ENCODE peak calls at places on chromosomes 12 and 14, in eight cellular contexts. C, G, D, X, F, Y, U and S are unnamed samples. For H3K4me1, the result is how much of the 10 kb centered on the place peaks cover.

GRCh38 chr12:30753761-30754382 is 879 bp downstream of the CAPRIN2 start:
- DNase-seq in Y (no peak), F (peak), D (no peak), C (no peak), U (no peak), X (no peak), G (no peak), S (no peak)

GRCh38 chr14:36390718-36391117 is 70.3 kb upstream of the MBIP start:
- DNase-seq in X (no peak), G (no peak), U (no peak), F (no peak), C (no peak), Y (no peak), D (no peak), S (no peak)

GRCh38 chr12:124745468-124745890 is 118.2 kb downstream of the SCARB1 start:
- DNase-seq in X (no peak), C (no peak), G (no peak), D (no peak), Y (no peak), F (no peak), U (no peak), S (no peak)

GRCh38 chr12:106982229-106982628 is 4.7 kb downstream of the MTERF2 start:
- DNase-seq in X (no peak), U (no peak), D (no peak), C (no peak), F (no peak), G (no peak), Y (no peak), S (no peak)

GRCh38 chr12:3263282-3263681 is 186.1 kb downstream of the TSPAN9 start:
- DNase-seq in G (no peak), U (no peak), F (no peak), C (no peak), Y (no peak), D (no peak), X (no peak), S (no peak)

GRCh38 chr12:44780221-44780770 is 95.8 kb downstream of the NELL2 start:
- DNase-seq in X (no peak), Y (no peak), G (no peak), C (no peak), U (no peak), D (no peak), F (no peak), S (no peak)

GRCh38 chr12:47022296-47022695 is 57.1 kb upstream of the PCED1B start:
- DNase-seq in F (peak), C (no peak), D (no peak), X (no peak), G (no peak), U (no peak), Y (no peak), S (no peak)

GRCh38 chr12:211639-212382 is 2.1 kb downstream of the SLC6A12 start:
- DNase-seq in U (no peak), G (no peak), F (no peak), D (no peak), X (no peak), Y (no peak), C (no peak), S (no peak)

GRCh38 chr14:70192915-70193314 is 4.2 kb upstream of the SLC8A3 start:
- DNase-seq in F (no peak), C (no peak), X (peak), Y (no peak), U (no peak), G (no peak), D (no peak), S (no peak)

GRCh38 chr14:24674204-24674970 is 40.4 kb upstream of the GZMB start:
- DNase-seq in C (no peak), Y (no peak), X (no peak), F (no peak), D (no peak), U (no peak), G (no peak), S (no peak)

GRCh38 chr12:32566663-32567634 is 112.2 kb upstream of the DNM1L start:
- DNase-seq in D (no peak), C (no peak), F (peak), G (no peak), Y (no peak), U (no peak), X (no peak), S (peak)

GRCh38 chr12:2054091-2055018 is 1.6 kb downstream of the CACNA1C start:
- DNase-seq in G (no peak), D (no peak), F (no peak), X (no peak), U (no peak), Y (no peak), C (no peak), S (peak)

GRCh38 chr12:65263777-65264176 is 14.7 kb upstream of the MSRB3 start:
- DNase-seq in C (no peak), Y (no peak), D (no peak), U (no peak), X (no peak), F (no peak), G (no peak), S (no peak)

GRCh38 chr14:61526405-61527312 is 168.7 kb upstream of the HIF1A start:
- DNase-seq in Y (peak), F (no peak), G (peak), X (no peak), D (peak), C (no peak), U (no peak), S (no peak)

GRCh38 chr12:105228494-105228893 is 7.5 kb downstream of the APPL2 start:
- DNase-seq in X (no peak), F (peak), G (no peak), U (no peak), Y (no peak), D (no peak), C (no peak), S (no peak)

DNA sequence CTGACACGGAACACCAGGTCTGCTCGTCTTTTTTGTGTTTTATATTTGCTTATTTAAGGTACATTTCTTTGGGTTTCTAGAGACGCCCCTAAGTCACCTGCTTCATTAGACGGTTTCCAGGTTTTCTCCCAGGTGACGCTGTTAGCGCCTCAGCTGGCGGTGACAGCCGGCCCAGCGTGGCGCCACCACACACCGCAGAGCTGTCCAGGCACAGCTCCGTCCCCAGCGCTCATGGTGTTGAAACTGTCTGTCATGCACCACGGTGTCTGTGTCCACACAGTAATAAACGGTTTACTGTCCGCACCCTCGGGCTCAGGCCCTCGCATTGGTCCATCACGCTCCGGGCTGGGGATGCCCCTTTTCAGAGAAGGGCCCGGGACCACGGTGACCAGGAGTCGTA is 15.5 kb downstream of the DEGS2 start:
- DNase-seq in D (no peak), G (no peak), Y (no peak), F (no peak), X (no peak), C (no peak), U (no peak), S (no peak)
- H3K4me1 ChIP-seq in D (under half), G (under half), Y (under half), F (under half), X (under half), C (half or more), U (under half), S (under half)

GRCh38 chr14:23217621-23218020 is 20.1 kb upstream of the RNF212B start:
- DNase-seq in D (no peak), C (no peak), U (no peak), F (no peak), Y (no peak), X (no peak), G (no peak), S (no peak)
- H3K4me1 ChIP-seq in D (under half), C (under half), U (under half), F (under half), Y (under half), X (under half), G (under half), S (under half)

GRCh38 chr14:77315115-77315944 is 5.4 kb downstream of the POMT2 start:
- DNase-seq in F (no peak), G (no peak), Y (no peak), D (no peak), U (no peak), X (no peak), C (no peak), S (no peak)
- H3K4me1 ChIP-seq in F (under half), G (under half), Y (half or more), D (half or more), U (under half), X (under half), C (under half), S (half or more)

DNA sequence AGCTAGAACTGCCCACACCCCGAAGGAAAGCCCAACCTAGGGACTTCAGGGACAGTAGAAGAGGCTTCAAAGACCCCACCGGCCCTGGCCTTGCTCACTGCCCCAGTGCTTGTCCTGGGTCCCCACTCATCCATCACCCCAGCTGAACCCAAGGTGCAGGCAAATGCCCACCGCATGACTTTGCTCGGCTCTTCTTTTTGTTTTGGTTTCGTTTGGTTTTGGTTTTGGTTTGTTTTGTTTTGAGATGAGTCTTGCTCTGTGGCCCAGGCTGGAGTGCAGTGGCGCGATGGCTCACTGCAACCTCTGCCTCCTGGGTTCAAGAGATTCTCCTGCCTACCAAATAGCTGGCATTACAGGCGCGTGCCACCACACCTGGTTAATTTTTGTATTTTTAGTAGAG is 9.0 kb downstream of the CCDC85C start:
- DNase-seq in Y (no peak), U (no peak), X (no peak), C (no peak), F (no peak), D (no peak), G (no peak), S (no peak)
- H3K4me1 ChIP-seq in Y (half or more), U (under half), X (under half), C (half or more), F (under half), D (half or more), G (under half), S (under half)

DNA sequence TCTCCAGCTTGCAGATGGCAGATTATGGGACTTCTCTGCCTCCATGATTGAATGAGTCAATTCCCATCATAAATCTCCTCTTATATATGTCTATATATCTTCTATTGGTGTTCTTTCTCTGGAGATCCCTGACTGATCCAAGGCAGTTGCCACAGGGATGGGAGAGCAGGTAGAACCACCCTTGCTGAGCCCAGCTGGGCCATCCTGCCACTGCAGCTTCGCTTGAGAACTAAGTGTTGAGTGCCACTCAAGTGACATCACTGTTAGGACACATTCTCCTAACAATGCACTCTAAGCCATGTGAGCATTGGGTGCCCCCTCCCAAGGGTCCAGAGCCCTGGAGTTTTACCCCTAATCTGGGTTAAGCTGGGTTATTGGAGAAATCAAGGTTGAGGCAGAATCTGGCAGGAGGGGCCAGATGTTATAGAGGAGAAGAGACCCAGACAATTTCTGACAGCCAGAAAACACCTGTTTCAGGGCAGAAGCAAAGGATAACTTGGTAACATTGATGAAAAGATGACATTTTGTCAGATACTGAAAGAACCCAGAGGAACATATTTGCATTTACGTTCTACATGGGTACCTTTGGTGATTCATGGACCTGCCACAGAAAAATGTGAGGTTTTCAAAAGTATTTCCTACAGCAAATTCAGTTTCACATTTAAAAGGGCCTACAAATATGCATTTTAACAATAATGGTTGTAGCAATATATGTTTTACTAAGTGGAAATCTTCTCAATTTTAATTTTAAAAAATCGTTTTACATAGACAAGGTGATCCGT is 57.2 kb upstream of the MAX start:
- DNase-seq in Y (no peak), G (no peak), U (no peak), X (no peak), D (no peak), F (peak), C (no peak), S (no peak)
- H3K4me1 ChIP-seq in Y (under half), G (under half), U (under half), X (under half), D (under half), F (under half), C (under half), S (under half)